ENCODE peak calls at places on chromosome 11, in five cellular contexts. One of them, this sample, is unnamed.

GRCh38 chr11:123302751-123303195 is 107.7 kb upstream of the CLMP start:
- DNase-seq in astrocyte of the spinal cord: peak
- DNase-seq in cardiac muscle cell: peak
- DNase-seq in stomach: no peak
- DNase-seq in fibroblast of mammary gland: peak
- DNase-seq in this sample: peak

GRCh38 chr11:11588243-11588642 is 33.6 kb downstream of the GALNT18 start:
- DNase-seq in cardiac muscle cell: no peak
- DNase-seq in fibroblast of mammary gland: no peak
- DNase-seq in astrocyte of the spinal cord: no peak
- DNase-seq in stomach: no peak
- DNase-seq in this sample: no peak

GRCh38 chr11:112856591-112856990 is 104.6 kb upstream of the NCAM1 start:
- DNase-seq in astrocyte of the spinal cord: no peak
- DNase-seq in cardiac muscle cell: no peak
- DNase-seq in stomach: no peak
- DNase-seq in fibroblast of mammary gland: no peak
- DNase-seq in this sample: no peak

GRCh38 chr11:93225642-93226041 is 27.9 kb upstream of the SLC36A4 start:
- DNase-seq in stomach: no peak
- DNase-seq in cardiac muscle cell: peak
- DNase-seq in astrocyte of the spinal cord: peak
- DNase-seq in fibroblast of mammary gland: peak
- DNase-seq in this sample: peak

GRCh38 chr11:94106699-94107098 is 21.9 kb upstream of the PANX1 start:
- DNase-seq in astrocyte of the spinal cord: no peak
- DNase-seq in fibroblast of mammary gland: no peak
- DNase-seq in stomach: no peak
- DNase-seq in cardiac muscle cell: no peak
- DNase-seq in this sample: no peak

GRCh38 chr11:102940714-102941588 is 14.6 kb downstream of the MMP13 start:
- DNase-seq in astrocyte of the spinal cord: peak
- DNase-seq in stomach: peak
- DNase-seq in fibroblast of mammary gland: peak
- DNase-seq in cardiac muscle cell: peak
- DNase-seq in this sample: peak

GRCh38 chr11:76325149-76325548 is 55.8 kb downstream of the THAP12 start:
- DNase-seq in fibroblast of mammary gland: no peak
- DNase-seq in astrocyte of the spinal cord: no peak
- DNase-seq in stomach: no peak
- DNase-seq in cardiac muscle cell: no peak
- DNase-seq in this sample: no peak

GRCh38 chr11:76783294-76783900 is at the start of gene TSKU:
- DNase-seq in stomach: no peak
- DNase-seq in cardiac muscle cell: no peak
- DNase-seq in fibroblast of mammary gland: no peak
- DNase-seq in astrocyte of the spinal cord: peak
- DNase-seq in this sample: no peak

GRCh38 chr11:44958165-44958564 is 7.5 kb upstream of the TP53I11 start:
- DNase-seq in fibroblast of mammary gland: no peak
- DNase-seq in stomach: peak
- DNase-seq in astrocyte of the spinal cord: no peak
- DNase-seq in cardiac muscle cell: no peak
- DNase-seq in this sample: no peak

GRCh38 chr11:30481816-30482215 is 104.3 kb downstream of the MPPED2 start:
- DNase-seq in cardiac muscle cell: no peak
- DNase-seq in fibroblast of mammary gland: no peak
- DNase-seq in stomach: no peak
- DNase-seq in astrocyte of the spinal cord: no peak
- DNase-seq in this sample: no peak

GRCh38 chr11:330694-331314 is 10.1 kb upstream of the IFITM3 start:
- DNase-seq in fibroblast of mammary gland: no peak
- DNase-seq in cardiac muscle cell: no peak
- DNase-seq in astrocyte of the spinal cord: no peak
- DNase-seq in stomach: peak
- DNase-seq in this sample: no peak

GRCh38 chr11:89381094-89381493 is 110.1 kb downstream of the NOX4 start:
- DNase-seq in stomach: no peak
- DNase-seq in astrocyte of the spinal cord: peak
- DNase-seq in fibroblast of mammary gland: peak
- DNase-seq in cardiac muscle cell: peak
- DNase-seq in this sample: no peak

GRCh38 chr11:36054628-36055027 is 110.8 kb downstream of the LDLRAD3 start:
- DNase-seq in stomach: no peak
- DNase-seq in fibroblast of mammary gland: no peak
- DNase-seq in astrocyte of the spinal cord: no peak
- DNase-seq in cardiac muscle cell: no peak
- DNase-seq in this sample: no peak

GRCh38 chr11:201936-202335 is 5.3 kb downstream of the BET1L start:
- DNase-seq in cardiac muscle cell: peak
- DNase-seq in stomach: peak
- DNase-seq in astrocyte of the spinal cord: no peak
- DNase-seq in fibroblast of mammary gland: no peak
- DNase-seq in this sample: no peak

GRCh38 chr11:56271092-56271491 is 2.9 kb upstream of the OR5T1 start:
- DNase-seq in stomach: no peak
- DNase-seq in fibroblast of mammary gland: no peak
- DNase-seq in cardiac muscle cell: no peak
- DNase-seq in astrocyte of the spinal cord: no peak
- DNase-seq in this sample: no peak

GRCh38 chr11:62545437-62546243 is 966 bp downstream of the AHNAK start:
- DNase-seq in stomach: peak
- DNase-seq in fibroblast of mammary gland: peak
- DNase-seq in astrocyte of the spinal cord: peak
- DNase-seq in cardiac muscle cell: peak
- DNase-seq in this sample: peak
- TF ChIP-seq CTCF in stomach: no peak
- TF ChIP-seq CTCF in fibroblast of mammary gland: no peak
- TF ChIP-seq CTCF in astrocyte of the spinal cord: no peak
- TF ChIP-seq CTCF in cardiac muscle cell: peak
- TF ChIP-seq CTCF in this sample: no peak

DNA sequence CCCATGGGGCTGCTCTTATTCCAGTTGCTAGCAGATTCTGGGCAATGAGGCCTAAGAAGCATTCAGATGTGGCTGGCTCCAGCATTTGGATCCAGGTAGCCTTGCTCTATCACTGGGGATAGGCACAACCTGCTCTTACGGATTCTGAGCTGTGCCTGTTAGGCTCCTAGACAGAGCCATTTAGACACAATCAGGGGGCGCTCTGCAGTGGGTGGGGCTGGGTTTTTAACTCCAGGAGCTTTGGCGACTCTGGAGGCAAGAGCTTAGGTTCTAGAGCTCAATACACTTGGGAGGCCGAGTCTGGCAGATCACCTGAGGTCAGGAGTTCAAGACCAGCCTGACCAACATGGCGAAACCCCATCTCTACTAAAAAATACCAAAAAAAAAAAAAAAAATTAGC is 32.0 kb downstream of the KCNC1 start:
- DNase-seq in astrocyte of the spinal cord: no peak
- DNase-seq in stomach: no peak
- DNase-seq in fibroblast of mammary gland: no peak
- DNase-seq in cardiac muscle cell: no peak
- DNase-seq in this sample: no peak
- TF ChIP-seq CTCF in astrocyte of the spinal cord: no peak
- TF ChIP-seq CTCF in stomach: no peak
- TF ChIP-seq CTCF in fibroblast of mammary gland: no peak
- TF ChIP-seq CTCF in cardiac muscle cell: no peak
- TF ChIP-seq CTCF in this sample: no peak

GRCh38 chr11:133930767-133931448 is 25.9 kb downstream of the IGSF9B start:
- DNase-seq in fibroblast of mammary gland: peak
- DNase-seq in stomach: no peak
- DNase-seq in cardiac muscle cell: no peak
- DNase-seq in astrocyte of the spinal cord: no peak
- DNase-seq in this sample: no peak
- TF ChIP-seq CTCF in fibroblast of mammary gland: peak
- TF ChIP-seq CTCF in stomach: no peak
- TF ChIP-seq CTCF in cardiac muscle cell: peak
- TF ChIP-seq CTCF in astrocyte of the spinal cord: peak
- TF ChIP-seq CTCF in this sample: peak

DNA sequence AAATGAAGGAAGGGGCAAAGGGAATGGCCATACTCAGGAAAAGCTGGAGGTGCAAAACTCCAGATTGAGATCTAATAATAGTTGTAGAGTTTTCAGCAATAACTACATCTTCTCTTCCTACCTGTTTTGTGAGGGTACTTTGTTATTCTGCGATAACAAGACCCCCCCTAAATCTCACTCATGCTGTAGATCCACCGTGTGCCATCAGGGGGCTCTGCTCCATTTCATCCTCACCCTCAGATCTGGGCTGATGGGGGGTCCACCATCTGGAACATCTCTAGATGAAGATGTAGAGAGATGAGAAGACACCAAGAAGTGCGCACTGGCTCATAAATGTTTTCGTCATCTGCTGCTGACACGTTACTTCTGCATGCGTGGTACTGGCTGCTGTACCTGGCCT is 135.9 kb upstream of the KIRREL3 start:
- DNase-seq in astrocyte of the spinal cord: no peak
- DNase-seq in fibroblast of mammary gland: no peak
- DNase-seq in cardiac muscle cell: no peak
- DNase-seq in stomach: no peak
- DNase-seq in this sample: no peak
- TF ChIP-seq CTCF in astrocyte of the spinal cord: no peak
- TF ChIP-seq CTCF in fibroblast of mammary gland: no peak
- TF ChIP-seq CTCF in cardiac muscle cell: no peak
- TF ChIP-seq CTCF in stomach: no peak
- TF ChIP-seq CTCF in this sample: no peak

GRCh38 chr11:60887531-60887930 is 18.9 kb downstream of the PRPF19 start:
- DNase-seq in stomach: peak
- DNase-seq in cardiac muscle cell: peak
- DNase-seq in astrocyte of the spinal cord: peak
- DNase-seq in fibroblast of mammary gland: peak
- DNase-seq in this sample: no peak
- TF ChIP-seq CTCF in stomach: peak
- TF ChIP-seq CTCF in cardiac muscle cell: peak
- TF ChIP-seq CTCF in astrocyte of the spinal cord: peak
- TF ChIP-seq CTCF in fibroblast of mammary gland: peak
- TF ChIP-seq CTCF in this sample: peak